ENCODE peak calls at places on chromosome 17, in ten cellular contexts. M, B, J, P, R, F, C, S, Q and A are unnamed samples. For H3K36me3, the result is how much of the 10 kb centered on the place peaks cover.

GRCh38 chr17:7886227-7887037 is 2.2 kb upstream of the CHD3 start:
- DNase-seq in M (no peak), B (peak), J (peak), P (peak), R (peak), F (no peak), C (peak), S (peak), Q (peak), A (peak)

GRCh38 chr17:869067-869466 is 86.9 kb downstream of the MRM3 start:
- DNase-seq in M (no peak), B (no peak), J (no peak), P (no peak), R (no peak), F (peak), C (no peak), S (peak), Q (peak), A (peak)

GRCh38 chr17:19410875-19411291 is at the start of gene RNF112:
- DNase-seq in M (no peak), B (no peak), J (no peak), P (no peak), R (no peak), F (no peak), C (peak), S (no peak), Q (no peak), A (peak)

GRCh38 chr17:34567665-34568064 is 11.7 kb upstream of the TMEM132E start:
- DNase-seq in M (no peak), B (no peak), J (no peak), P (no peak), R (no peak), F (no peak), C (no peak), S (no peak), Q (no peak), A (no peak)

GRCh38 chr17:73545633-73546032 is 98.6 kb downstream of the SDK2 start:
- DNase-seq in M (peak), B (no peak), J (no peak), P (no peak), R (no peak), F (no peak), C (no peak), S (no peak), Q (no peak), A (no peak)

GRCh38 chr17:74305865-74306654 is 20.0 kb upstream of the KIF19 start:
- DNase-seq in M (no peak), B (no peak), J (no peak), P (no peak), R (no peak), F (no peak), C (peak), S (no peak), Q (no peak), A (peak)

GRCh38 chr17:49787932-49788442 is 494 bp upstream of the KAT7 start:
- DNase-seq in M (no peak), B (no peak), J (no peak), P (peak), R (no peak), F (no peak), C (peak), S (no peak), Q (no peak), A (peak)

GRCh38 chr17:43356999-43357398 is 41.8 kb upstream of the ARL4D start:
- DNase-seq in M (no peak), B (no peak), J (no peak), P (no peak), R (no peak), F (no peak), C (no peak), S (no peak), Q (no peak), A (peak)

GRCh38 chr17:80002690-80003490 is 32.8 kb downstream of the TBC1D16 start:
- DNase-seq in M (no peak), B (no peak), J (no peak), P (no peak), R (no peak), F (peak), C (no peak), S (no peak), Q (no peak), A (peak)

GRCh38 chr17:17015221-17015620 is 27.0 kb upstream of the MPRIP start:
- DNase-seq in M (no peak), B (no peak), J (no peak), P (no peak), R (no peak), F (no peak), C (no peak), S (no peak), Q (no peak), A (peak)

GRCh38 chr17:40314557-40314953 is 5.6 kb downstream of the RARA start:
- DNase-seq in M (peak), B (no peak), J (peak), P (peak), R (no peak), F (peak), C (no peak), S (peak), Q (peak), A (peak)

GRCh38 chr17:43562679-43563146 is 16.6 kb upstream of the ETV4 start:
- DNase-seq in M (no peak), B (no peak), J (no peak), P (no peak), R (no peak), F (no peak), C (peak), S (no peak), Q (peak), A (no peak)

GRCh38 chr17:21462259-21462658 is 86.1 kb downstream of the KCNJ12 start:
- DNase-seq in M (no peak), B (no peak), J (no peak), P (no peak), R (no peak), F (no peak), C (peak), S (no peak), Q (no peak), A (peak)

GRCh38 chr17:80637286-80637703 is 92.7 kb downstream of the RPTOR start:
- DNase-seq in M (no peak), B (no peak), J (no peak), P (no peak), R (no peak), F (no peak), C (no peak), S (no peak), Q (no peak), A (no peak)

GRCh38 chr17:21024024-21024423 is 18.8 kb downstream of the USP22 start:
- DNase-seq in M (no peak), B (no peak), J (no peak), P (no peak), R (no peak), F (no peak), C (no peak), S (no peak), Q (no peak), A (no peak)

GRCh38 chr17:80511222-80512180 is 33.1 kb upstream of the RPTOR start:
- DNase-seq in M (no peak), B (peak), J (no peak), P (no peak), R (no peak), F (no peak), C (peak), S (no peak), Q (no peak), A (peak)

GRCh38 chr17:48751172-48751571 is 22.6 kb upstream of the HOXB13 start:
- DNase-seq in M (no peak), B (no peak), J (no peak), P (no peak), R (no peak), F (no peak), C (no peak), S (no peak), Q (no peak), A (peak)

GRCh38 chr17:72332367-72332766 is 211.5 kb downstream of the SOX9 start:
- DNase-seq in M (no peak), B (no peak), J (no peak), P (no peak), R (peak), F (no peak), C (no peak), S (no peak), Q (no peak), A (no peak)

GRCh38 chr17:10435096-10435495 is 13.3 kb upstream of the MYH8 start:
- DNase-seq in M (no peak), B (no peak), J (no peak), P (no peak), R (no peak), F (no peak), C (no peak), S (no peak), Q (no peak), A (no peak)

GRCh38 chr17:8867361-8867981 is at the start of gene PIK3R6:
- DNase-seq in M (no peak), B (no peak), J (no peak), P (no peak), R (no peak), F (no peak), C (no peak), S (no peak), Q (no peak), A (no peak)

GRCh38 chr17:12070561-12070960 is 49.9 kb downstream of the MAP2K4 start:
- DNase-seq in M (no peak), B (no peak), J (no peak), P (no peak), R (no peak), F (no peak), C (no peak), S (no peak), Q (no peak), A (peak)

GRCh38 chr17:79702071-79702470 is 28.7 kb upstream of the ENPP7 start:
- DNase-seq in M (no peak), B (no peak), J (no peak), P (no peak), R (no peak), F (no peak), C (peak), S (no peak), Q (no peak), A (no peak)

GRCh38 chr17:12566281-12567002 is 99.2 kb upstream of the MYOCD start:
- DNase-seq in M (no peak), B (no peak), J (no peak), P (no peak), R (no peak), F (no peak), C (peak), S (no peak), Q (no peak), A (no peak)

GRCh38 chr17:42526031-42526444 is 10.0 kb upstream of the NAGLU start:
- DNase-seq in M (peak), B (no peak), J (no peak), P (no peak), R (no peak), F (peak), C (no peak), S (no peak), Q (peak), A (peak)

GRCh38 chr17:14387036-14387435 is 86.2 kb downstream of the HS3ST3B1 start:
- DNase-seq in M (no peak), B (no peak), J (no peak), P (no peak), R (no peak), F (no peak), C (no peak), S (no peak), Q (no peak), A (no peak)

DNA sequence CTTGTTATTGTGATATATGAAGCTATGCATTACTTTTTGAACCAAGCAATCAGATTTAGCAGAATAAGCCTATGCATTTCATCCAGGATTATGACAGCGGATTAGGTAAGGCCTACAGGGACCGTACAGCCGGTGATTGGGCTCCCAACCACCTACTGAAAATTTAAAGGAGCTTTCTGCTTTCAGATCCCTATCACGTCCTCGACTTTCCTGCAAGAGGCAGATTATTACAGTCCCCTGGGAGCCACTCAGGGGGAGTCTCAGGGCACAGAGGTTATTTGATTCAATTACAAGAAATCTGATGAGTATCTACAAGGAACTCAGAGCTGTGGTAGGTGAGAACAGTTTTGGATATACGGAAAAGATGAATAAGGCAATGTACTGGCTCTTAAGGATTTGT is 80.7 kb downstream of the HS3ST3B1 start:
- DNase-seq in M (no peak), B (no peak), J (no peak), P (no peak), R (no peak), F (no peak), C (no peak), S (no peak), Q (no peak), A (no peak)
- H3K36me3 ChIP-seq in M (under half), B (under half), J (under half), P (under half), R (under half), F (under half), C (under half), S (under half), Q (under half), A (under half)

DNA sequence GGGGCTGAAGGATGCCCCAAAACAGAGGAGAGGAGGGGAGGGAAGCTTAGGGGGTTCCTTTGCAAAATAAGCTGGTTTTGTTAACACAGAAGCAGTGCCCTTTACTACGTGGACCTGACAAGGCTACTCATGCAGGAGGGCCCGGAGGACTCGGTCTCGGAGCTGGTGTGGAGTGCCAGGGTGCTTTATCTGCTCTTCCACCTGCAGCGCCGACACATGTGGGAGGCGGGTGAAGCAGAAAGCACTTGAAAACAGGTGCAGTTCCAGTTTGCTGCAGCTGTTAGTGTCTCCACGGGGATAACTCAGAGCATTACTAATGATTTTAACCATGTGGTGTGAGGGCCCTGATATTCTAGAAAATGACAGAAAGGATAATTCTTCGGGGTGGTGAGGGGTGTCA is 35.0 kb upstream of the MNT start:
- DNase-seq in M (no peak), B (no peak), J (no peak), P (no peak), R (no peak), F (no peak), C (no peak), S (peak), Q (no peak), A (no peak)
- H3K36me3 ChIP-seq in M (half or more), B (half or more), J (under half), P (under half), R (under half), F (under half), C (under half), S (under half), Q (under half), A (under half)

GRCh38 chr17:29120439-29120838 is 59.8 kb downstream of the MYO18A start:
- DNase-seq in M (no peak), B (no peak), J (no peak), P (no peak), R (no peak), F (no peak), C (no peak), S (no peak), Q (no peak), A (peak)
- H3K36me3 ChIP-seq in M (half or more), B (half or more), J (under half), P (half or more), R (under half), F (under half), C (under half), S (under half), Q (under half), A (under half)

DNA sequence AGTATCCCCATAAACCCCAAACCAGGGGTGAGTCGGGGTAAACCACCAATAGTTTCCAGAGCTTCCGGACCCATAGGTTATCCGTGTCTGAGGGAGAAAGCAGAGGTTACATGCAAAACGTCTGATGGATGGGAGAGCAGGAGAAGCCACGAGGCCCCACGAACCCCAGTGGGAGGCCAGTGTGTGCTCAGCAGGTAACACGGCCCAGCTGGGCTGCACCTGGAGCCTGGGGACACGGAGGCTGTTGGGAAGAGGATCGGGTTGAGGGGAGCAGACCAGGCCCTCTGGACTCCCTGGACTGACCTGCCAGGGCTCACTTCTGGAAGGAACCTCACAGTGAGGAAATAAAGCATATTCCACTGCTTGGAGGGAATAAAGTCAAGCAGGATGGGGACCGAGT is 78.1 kb downstream of the SEC14L1 start:
- DNase-seq in M (peak), B (no peak), J (no peak), P (no peak), R (no peak), F (no peak), C (no peak), S (no peak), Q (no peak), A (peak)
- H3K36me3 ChIP-seq in M (under half), B (half or more), J (under half), P (under half), R (under half), F (under half), C (under half), S (under half), Q (under half), A (under half)

DNA sequence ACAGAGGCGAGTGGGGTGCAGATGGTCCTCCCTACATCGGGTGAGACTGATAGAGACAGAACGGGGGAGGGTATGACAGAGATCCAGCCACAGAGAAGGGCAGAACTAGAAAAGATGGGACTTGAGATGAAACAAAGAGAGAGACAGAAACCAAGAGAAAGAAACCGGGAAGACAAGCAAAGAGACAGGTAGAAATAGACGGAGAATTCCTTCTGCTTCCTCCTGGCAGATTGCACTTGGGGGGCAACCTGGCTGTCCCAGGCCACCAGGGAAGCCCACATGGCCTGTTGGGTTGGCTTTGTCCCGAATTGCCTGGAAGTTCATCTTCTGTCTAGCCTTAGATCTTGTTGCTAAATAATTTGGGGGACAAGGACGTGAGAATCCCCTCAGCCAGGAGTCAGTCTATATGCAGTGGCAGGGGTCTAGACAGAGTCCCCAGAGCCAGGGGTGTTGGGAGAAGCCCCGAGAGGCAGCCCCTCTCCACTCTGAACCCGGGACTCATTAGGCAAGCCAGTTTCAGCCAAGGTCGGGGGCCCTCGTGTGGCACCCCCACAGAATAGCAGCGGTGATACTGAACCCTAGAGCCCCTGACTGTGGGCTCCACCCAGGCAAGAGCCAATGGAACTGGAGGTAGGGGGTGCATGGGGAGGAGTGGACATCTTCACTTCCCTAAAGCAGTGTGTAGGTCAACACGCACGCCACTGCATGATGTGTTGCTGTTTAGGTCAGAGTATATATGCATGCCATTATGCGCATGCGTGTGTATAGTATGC is 626 bp upstream of the TSPOAP1 start:
- DNase-seq in M (peak), B (peak), J (peak), P (peak), R (peak), F (peak), C (peak), S (no peak), Q (no peak), A (peak)
- H3K36me3 ChIP-seq in M (under half), B (under half), J (under half), P (under half), R (under half), F (under half), C (under half), S (under half), Q (under half), A (under half)

GRCh38 chr17:75506888-75507287 is 8.4 kb downstream of the CASKIN2 start:
- DNase-seq in M (peak), B (no peak), J (no peak), P (no peak), R (no peak), F (no peak), C (no peak), S (no peak), Q (no peak), A (no peak)
- H3K36me3 ChIP-seq in M (under half), B (under half), J (under half), P (under half), R (under half), F (under half), C (under half), S (under half), Q (under half), A (under half)

GRCh38 chr17:4326608-4327007 is 39.9 kb downstream of the UBE2G1 start:
- DNase-seq in M (no peak), B (no peak), J (no peak), P (no peak), R (no peak), F (no peak), C (no peak), S (no peak), Q (no peak), A (no peak)

GRCh38 chr17:4329838-4330237 is 36.6 kb downstream of the UBE2G1 start:
- DNase-seq in M (no peak), B (no peak), J (no peak), P (no peak), R (no peak), F (no peak), C (no peak), S (no peak), Q (no peak), A (peak)

GRCh38 chr17:4324463-4324862 is 42.0 kb downstream of the UBE2G1 start:
- DNase-seq in M (no peak), B (no peak), J (no peak), P (no peak), R (no peak), F (no peak), C (no peak), S (no peak), Q (no peak), A (no peak)

GRCh38 chr17:4326112-4326511 is 40.4 kb downstream of the UBE2G1 start:
- DNase-seq in M (no peak), B (no peak), J (no peak), P (no peak), R (no peak), F (no peak), C (no peak), S (no peak), Q (no peak), A (no peak)

DNA sequence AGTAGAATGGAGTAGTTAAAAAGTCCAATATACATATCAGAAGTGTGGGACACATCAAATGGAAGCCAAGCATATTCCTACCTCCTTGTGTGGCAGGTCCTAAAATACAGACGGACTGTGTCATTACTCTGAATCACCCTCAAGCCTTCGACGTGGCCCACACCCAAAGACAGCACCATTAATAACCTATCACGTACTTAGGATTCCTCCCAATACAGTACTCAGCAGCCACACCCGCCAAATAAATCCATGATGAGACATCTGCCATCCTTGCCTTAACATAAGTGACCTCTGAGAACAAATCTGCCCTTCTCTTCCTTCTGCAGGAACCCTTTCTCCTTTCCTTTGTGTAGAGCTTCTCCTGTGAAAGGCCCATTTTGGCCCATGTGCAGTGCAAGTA is 38.8 kb downstream of the UBE2G1 start:
- DNase-seq in M (no peak), B (no peak), J (no peak), P (no peak), R (no peak), F (no peak), C (no peak), S (no peak), Q (no peak), A (peak)
- H3K36me3 ChIP-seq in M (under half), B (half or more), J (under half), P (under half), R (under half), F (under half), C (under half), S (under half), Q (under half), A (under half)

GRCh38 chr17:51263001-51263400 is 2.7 kb downstream of the UTP18 start:
- DNase-seq in M (no peak), B (no peak), J (no peak), P (no peak), R (no peak), F (no peak), C (no peak), S (no peak), Q (no peak), A (no peak)
- H3K36me3 ChIP-seq in M (under half), B (half or more), J (under half), P (under half), R (under half), F (under half), C (under half), S (under half), Q (under half), A (under half)